ENCODE peak calls at places on chromosomes 7 and 10, in nine cellular contexts. L is A549, M is psoas muscle, A is thoracic aorta, R is HFF-Myc, G is B cell, N is omental fat pad, B is foreskin fibroblast, F is HCT116. H is an unnamed sample.

GRCh38 chr7:133165001-133165400 is 83.1 kb upstream of the CHCHD3 start:
- DNase-seq in L (no peak), M (no peak), A (no peak), R (no peak), G (no peak), N (no peak), B (no peak), F (no peak), H (no peak)

GRCh38 chr7:130153251-130153908 is 51.8 kb downstream of the TMEM209 start:
- DNase-seq in L (no peak), M (no peak), A (no peak), R (no peak), G (no peak), N (no peak), B (no peak), F (no peak), H (peak; percentile 67)

GRCh38 chr7:155213955-155214327 is 83.7 kb upstream of the INSIG1 start:
- DNase-seq in L (no peak), M (no peak), A (no peak), R (no peak), G (no peak), N (no peak), B (no peak), F (no peak), H (no peak)

GRCh38 chr10:132714906-132715790 is 70.8 kb downstream of the NKX6-2 start:
- DNase-seq in L (no peak), M (peak; percentile 30), A (no peak), R (no peak), G (no peak), N (no peak), B (no peak), F (no peak), H (no peak)

GRCh38 chr10:70191906-70192305 is 21.6 kb upstream of the SAR1A start:
- DNase-seq in L (no peak), M (no peak), A (no peak), R (peak; percentile 42), G (no peak), N (no peak), B (peak; percentile 87), F (no peak), H (no peak)

GRCh38 chr10:87861566-87861952 is 1.8 kb downstream of the KLLN start:
- DNase-seq in L (no peak), M (peak; percentile 86), A (peak; percentile 65), R (no peak), G (peak; percentile 21), N (peak; percentile 75), B (peak; percentile 90), F (no peak), H (no peak)

GRCh38 chr7:153524070-153524601 is 528.1 kb upstream of the DPP6 start:
- DNase-seq in L (no peak), M (no peak), A (no peak), R (no peak), G (no peak), N (no peak), B (no peak), F (no peak), H (no peak)

GRCh38 chr7:77866370-77866769 is 67.8 kb downstream of the PHTF2 start:
- DNase-seq in L (no peak), M (no peak), A (no peak), R (no peak), G (no peak), N (no peak), B (peak; percentile 24), F (no peak), H (no peak)

GRCh38 chr10:69697006-69697405 is 67.0 kb downstream of the FAM241B start:
- DNase-seq in L (no peak), M (no peak), A (no peak), R (no peak), G (no peak), N (no peak), B (no peak), F (no peak), H (no peak)

GRCh38 chr7:110001254-110001938 is 1089.5 kb upstream of the LRRN3 start:
- DNase-seq in L (no peak), M (no peak), A (no peak), R (no peak), G (no peak), N (no peak), B (no peak), F (no peak), H (no peak)

GRCh38 chr7:44385384-44386138 is 60.2 kb upstream of the CAMK2B start:
- DNase-seq in L (no peak), M (no peak), A (no peak), R (no peak), G (no peak), N (no peak), B (no peak), F (no peak), H (no peak)

GRCh38 chr7:45082831-45083331 is 5.9 kb downstream of the NACAD start:
- DNase-seq in L (no peak), M (peak; percentile 51), A (no peak), R (no peak), G (no peak), N (no peak), B (no peak), F (no peak), H (no peak)

GRCh38 chr10:126803394-126803793 is 101.8 kb upstream of the DOCK1 start:
- DNase-seq in L (no peak), M (no peak), A (no peak), R (no peak), G (no peak), N (no peak), B (no peak), F (no peak), H (no peak)

GRCh38 chr10:126804396-126804795 is 100.8 kb upstream of the DOCK1 start:
- DNase-seq in L (no peak), M (no peak), A (no peak), R (no peak), G (no peak), N (no peak), B (no peak), F (no peak), H (no peak)

GRCh38 chr10:126798649-126799048 is 106.6 kb upstream of the DOCK1 start:
- DNase-seq in L (no peak), M (no peak), A (no peak), R (no peak), G (no peak), N (no peak), B (no peak), F (no peak), H (no peak)
- TF ChIP-seq CTCF in L (no peak), M (no peak), A (no peak), R (no peak), G (no peak), N (no peak), B (no peak), F (no peak), H (no peak)

GRCh38 chr7:7183833-7184463 is 1.6 kb downstream of the C1GALT1 start:
- DNase-seq in L (no peak), M (no peak), A (no peak), R (no peak), G (no peak), N (no peak), B (no peak), F (no peak), H (no peak)

GRCh38 chr7:7182156-7183060 is at the start of gene C1GALT1:
- DNase-seq in L (peak; percentile 81), M (peak; percentile 99), A (peak; percentile 88), R (peak; percentile 94), G (peak; percentile 92), N (peak; percentile 77), B (peak; percentile 99), F (peak; percentile 93), H (peak; percentile 97)

GRCh38 chr7:7180725-7181428 is 1.5 kb upstream of the C1GALT1 start:
- DNase-seq in L (no peak), M (peak; percentile 10), A (no peak), R (no peak), G (no peak), N (no peak), B (no peak), F (no peak), H (no peak)

GRCh38 chr7:7183061-7183832 is 903 bp downstream of the C1GALT1 start:
- DNase-seq in L (peak; percentile 34), M (peak; percentile 70), A (no peak), R (no peak), G (peak; percentile 66), N (no peak), B (peak; percentile 28), F (no peak), H (peak; percentile 73)

DNA sequence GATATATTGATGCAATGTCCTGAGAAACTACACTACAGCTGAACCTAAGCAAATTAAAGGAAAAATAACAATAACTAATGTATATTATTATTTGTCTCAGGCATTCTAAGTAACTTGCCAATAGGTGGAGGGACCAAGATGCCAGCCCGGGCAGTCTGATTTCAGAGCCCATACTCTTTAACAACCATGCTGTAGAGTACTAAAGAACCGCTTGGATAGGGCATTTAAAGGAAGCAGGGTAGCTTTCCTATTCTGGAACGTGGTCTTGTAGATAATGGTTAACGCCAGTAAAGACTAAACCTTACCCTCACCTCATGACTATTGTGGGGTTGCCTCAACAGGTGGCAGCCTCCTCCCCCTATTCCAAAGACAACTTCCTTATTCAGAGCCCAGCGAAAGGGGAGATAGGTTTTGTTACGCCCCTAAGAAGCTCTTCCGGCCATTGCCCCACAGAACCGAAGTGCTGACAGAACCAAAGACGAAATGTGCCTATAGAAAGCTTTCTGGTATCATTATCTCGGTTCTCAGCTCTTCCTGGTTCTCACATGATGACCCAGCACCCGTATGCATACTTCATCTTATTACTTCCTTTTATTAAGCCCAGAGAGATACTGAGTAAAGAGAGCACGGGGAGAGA is 707 bp upstream of the C1GALT1 start:
- DNase-seq in L (peak; percentile 63), M (peak; percentile 46), A (no peak), R (no peak), G (peak; percentile 66), N (no peak), B (no peak), F (peak; percentile 32), H (no peak)
- TF ChIP-seq CTCF in L (peak; percentile 15), M (no peak), A (no peak), R (no peak), G (no peak), N (no peak), B (no peak), F (no peak), H (no peak)

DNA sequence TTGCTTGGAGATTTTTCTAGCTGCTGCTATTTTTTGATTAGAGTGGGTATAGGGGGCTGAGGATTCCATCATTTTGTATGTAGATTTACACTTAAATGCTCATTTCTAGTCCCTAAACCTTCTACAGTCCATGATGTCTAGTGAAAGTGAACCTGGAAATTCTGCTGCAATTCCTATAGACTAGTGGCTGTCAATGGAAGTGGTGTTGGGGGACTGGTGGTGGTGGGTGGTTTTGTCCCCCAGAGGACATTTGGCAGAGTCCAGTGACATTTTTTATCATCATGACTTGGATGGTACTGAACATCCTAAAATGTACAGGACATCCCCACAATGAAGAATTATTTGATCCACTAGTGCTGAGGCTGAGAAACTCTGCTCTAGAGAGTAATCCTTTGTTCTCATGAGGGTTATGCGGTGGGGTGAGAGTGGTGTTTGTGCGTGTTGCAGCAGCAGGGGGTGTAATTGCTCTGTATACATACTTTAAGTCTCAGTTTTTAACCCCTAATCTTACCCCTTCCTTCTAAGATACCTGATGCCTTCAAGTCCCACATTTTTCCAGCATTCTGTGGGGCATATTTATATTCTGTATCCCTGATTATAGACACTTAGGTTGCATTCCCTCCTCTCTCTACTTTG is 35.0 kb downstream of the KIF11 start:
- DNase-seq in L (no peak), M (no peak), A (no peak), R (no peak), G (peak; percentile 38), N (no peak), B (no peak), F (no peak), H (no peak)
- TF ChIP-seq CTCF in L (no peak), M (no peak), A (no peak), R (no peak), G (peak; percentile 30), N (no peak), B (no peak), F (peak; percentile 32), H (peak; percentile 57)

GRCh38 chr10:83373659-83374058 is 765.6 kb upstream of the GHITM start:
- DNase-seq in L (no peak), M (no peak), A (no peak), R (no peak), G (no peak), N (no peak), B (no peak), F (no peak), H (no peak)
- TF ChIP-seq CTCF in L (no peak), M (no peak), A (no peak), R (peak; percentile 18), G (no peak), N (no peak), B (peak; percentile 32), F (peak; percentile 14), H (peak; percentile 67)